ENCODE peak calls at places on chromosome 22, in four cellular contexts. G is kidney epithelial cell; X is AG04450; L is stimulated activated effector memory CD8-positive, alpha-beta T cell treated with anti-CD3 and anti-CD28 coated beads, Interleukin-12 subunit alpha, Interleukin-12 subunit beta, amount 100 ng/mL, for 72 hours. V is an unnamed sample.
A peak's percentile ranks its signal among the peaks of the same experiment; 100 is the strongest.

GRCh38 chr22:50250555-50251471 is at the start of gene HDAC10:
- DNase-seq in L (peak; percentile 69), X (no peak), G (no peak), V (peak; percentile 93)

GRCh38 chr22:31830721-31831070 is 76.9 kb downstream of the DEPDC5 start:
- DNase-seq in X (no peak), L (no peak), G (no peak), V (no peak)

GRCh38 chr22:39535831-39536449 is 3.4 kb upstream of the RPS19BP1 start:
- DNase-seq in L (no peak), G (no peak), X (no peak), V (no peak)

GRCh38 chr22:35092146-35092805 is 26.3 kb downstream of the ISX start:
- DNase-seq in L (no peak), X (no peak), G (no peak), V (peak; percentile 14)

GRCh38 chr22:23187871-23188700 is 7.8 kb downstream of the BCR start:
- DNase-seq in L (no peak), G (no peak), X (no peak), V (no peak)

GRCh38 chr22:22712666-22713365 is 68.4 kb downstream of the GGTLC2 start:
- DNase-seq in L (no peak), G (no peak), X (no peak), V (no peak)

GRCh38 chr22:42648368-42649260 is 578 bp downstream of the CYB5R3 start:
- DNase-seq in X (no peak), G (no peak), L (peak; percentile 9), V (no peak)

GRCh38 chr22:18968011-18968749 is 32.1 kb upstream of the PRODH start:
- DNase-seq in X (no peak), G (no peak), L (no peak), V (peak; percentile 91)

GRCh38 chr22:27752771-27753170 is 48.8 kb downstream of the MN1 start:
- DNase-seq in G (no peak), L (no peak), X (no peak), V (no peak)

GRCh38 chr22:39808087-39808486 is 85.5 kb downstream of the ENTHD1 start:
- DNase-seq in X (no peak), L (no peak), G (no peak), V (peak; percentile 85)

GRCh38 chr22:37222440-37222971 is 10.2 kb upstream of the SSTR3 start:
- DNase-seq in L (no peak), G (no peak), X (no peak), V (no peak)

V was measured in endodermal cell.